ENCODE peak calls at places on chromosome 20, in five cellular contexts. M, J, W, F and Z are unnamed samples.

GRCh38 chr20:37598101-37598530 is 70.4 kb upstream of the BLCAP start:
- DNase-seq in W (peak), M (no peak), J (no peak), F (peak), Z (no peak)

GRCh38 chr20:39885975-39886649 is 802.9 kb downstream of the MAFB start:
- DNase-seq in W (peak), M (peak), J (peak), F (peak), Z (peak)

GRCh38 chr20:5036828-5037227 is 35.5 kb upstream of the SLC23A2 start:
- DNase-seq in W (no peak), J (no peak), M (no peak), F (no peak), Z (no peak)

GRCh38 chr20:36384022-36384619 is 78.0 kb downstream of the DLGAP4 start:
- DNase-seq in W (peak), F (peak), M (peak), J (peak), Z (peak)

GRCh38 chr20:11159728-11160127 is 485.9 kb upstream of the JAG1 start:
- DNase-seq in M (peak), J (no peak), W (no peak), F (no peak), Z (no peak)

GRCh38 chr20:57612436-57612835 is 7.8 kb downstream of the ZBP1 start:
- DNase-seq in F (no peak), J (no peak), W (no peak), M (no peak), Z (no peak)

GRCh38 chr20:43942661-43943285 is 28.1 kb downstream of the TOX2 start:
- DNase-seq in F (no peak), J (peak), M (peak), W (no peak), Z (peak)

GRCh38 chr20:13229538-13229937 is 8.5 kb downstream of the ISM1 start:
- DNase-seq in F (no peak), J (no peak), M (no peak), W (no peak), Z (no peak)

GRCh38 chr20:12575352-12576095 is 433.2 kb upstream of the SPTLC3 start:
- DNase-seq in J (no peak), M (no peak), W (no peak), F (no peak), Z (no peak)

GRCh38 chr20:58001381-58001780 is 227.1 kb downstream of the ANKRD60 start:
- DNase-seq in W (no peak), J (no peak), F (no peak), M (peak), Z (no peak)

GRCh38 chr20:61833807-61834610 is 231.7 kb downstream of the TAF4 start:
- DNase-seq in W (no peak), M (no peak), F (no peak), J (no peak), Z (no peak)

GRCh38 chr20:64223526-64224067 is 32.0 kb upstream of the PCMTD2 start:
- DNase-seq in J (no peak), F (peak), W (peak), M (peak), Z (peak)

GRCh38 chr20:60365063-60365640 is 406.9 kb downstream of the CDH26 start:
- DNase-seq in F (no peak), J (peak), W (peak), M (no peak), Z (peak)

GRCh38 chr20:49345538-49345937 is 67.7 kb upstream of the ZNFX1 start:
- DNase-seq in M (peak), W (no peak), J (peak), F (no peak), Z (peak)

GRCh38 chr20:53011640-53012039 is 39.5 kb downstream of the TSHZ2 start:
- DNase-seq in M (no peak), W (no peak), F (no peak), J (no peak), Z (no peak)

GRCh38 chr20:53875452-53875851 is 194.9 kb downstream of the BCAS1 start:
- DNase-seq in W (no peak), J (no peak), F (no peak), M (no peak), Z (no peak)

GRCh38 chr20:37262516-37262915 is 902 bp upstream of the GHRH start:
- DNase-seq in F (no peak), J (no peak), M (no peak), W (no peak), Z (no peak)

GRCh38 chr20:32966881-32967781 is 37.1 kb downstream of the SUN5 start:
- DNase-seq in M (no peak), J (no peak), W (no peak), F (no peak), Z (no peak)

GRCh38 chr20:9214676-9215075 is 145.8 kb downstream of the PLCB4 start:
- DNase-seq in W (no peak), M (peak), F (no peak), J (no peak), Z (no peak)

GRCh38 chr20:61560361-61560853 is 308.3 kb downstream of the CDH4 start:
- DNase-seq in F (no peak), M (peak), J (no peak), W (peak), Z (no peak)

GRCh38 chr20:32537657-32538525 is 47.2 kb downstream of the NOL4L start:
- DNase-seq in F (no peak), W (peak), M (no peak), J (peak), Z (no peak)

GRCh38 chr20:10225439-10226080 is 6.9 kb downstream of the SNAP25 start:
- DNase-seq in J (no peak), F (no peak), M (no peak), W (peak), Z (peak)

GRCh38 chr20:48765359-48765758 is 62.4 kb downstream of the PREX1 start:
- DNase-seq in F (no peak), M (no peak), W (no peak), J (no peak), Z (no peak)

GRCh38 chr20:53212018-53212417 is 239.9 kb downstream of the TSHZ2 start:
- DNase-seq in W (no peak), M (no peak), F (no peak), J (no peak), Z (no peak)

GRCh38 chr20:46752639-46753235 is 43.3 kb downstream of the SLC2A10 start:
- DNase-seq in F (peak), W (peak), J (peak), M (peak), Z (peak)

GRCh38 chr20:23199356-23199755 is 113.2 kb upstream of the CD93 start:
- DNase-seq in J (no peak), M (no peak), F (no peak), W (no peak), Z (no peak)

GRCh38 chr20:34475979-34476736 is 40.1 kb upstream of the DYNLRB1 start:
- DNase-seq in J (peak), M (peak), W (peak), F (no peak), Z (peak)

GRCh38 chr20:44594730-44595129 is 12.4 kb downstream of the PKIG start:
- DNase-seq in M (peak), J (no peak), F (no peak), W (no peak), Z (no peak)

GRCh38 chr20:51563597-51564332 is 21.2 kb upstream of the NFATC2 start:
- DNase-seq in M (peak), F (no peak), J (peak), W (peak), Z (peak)

GRCh38 chr20:23752481-23753193 is 1.9 kb upstream of the CST1 start:
- DNase-seq in J (no peak), F (no peak), W (no peak), M (no peak), Z (no peak)